ENCODE peak calls at places on chromosomes 16 and 17, in seven cellular contexts. Z is thoracic aorta, P is BJ, T is EH, G is iris pigment epithelial cell, V is H9, W is HL-60. D is an unnamed sample.

GRCh38 chr17:10777131-10777805 is 26.6 kb downstream of the TMEM238L start:
- DNase-seq in T (no peak), V (no peak), P (no peak), G (no peak), Z (no peak), W (no peak), D (no peak)

GRCh38 chr17:12118617-12119016 is 97.9 kb downstream of the MAP2K4 start:
- DNase-seq in W (no peak), G (no peak), P (no peak), T (no peak), Z (no peak), V (no peak), D (no peak)

GRCh38 chr17:40417609-40418427 is at the start of gene TOP2A:
- DNase-seq in T (peak; percentile 100), W (peak; percentile 99), Z (peak; percentile 95), G (peak; percentile 99), V (peak; percentile 100), P (peak; percentile 99), D (peak; percentile 91)

GRCh38 chr17:18960803-18961511 is 9.0 kb downstream of the SLC5A10 start:
- DNase-seq in V (peak; percentile 91), T (peak; percentile 72), G (peak; percentile 52), Z (peak; percentile 10), W (peak; percentile 44), P (no peak), D (peak; percentile 82)

GRCh38 chr17:78559749-78560368 is 17.3 kb downstream of the DNAH17 start:
- DNase-seq in Z (no peak), P (no peak), W (no peak), V (peak; percentile 83), G (no peak), T (no peak), D (no peak)

GRCh38 chr17:55288356-55289105 is 23.8 kb downstream of the HLF start:
- DNase-seq in Z (no peak), W (no peak), T (no peak), P (no peak), V (no peak), G (no peak), D (no peak)

GRCh38 chr16:82454152-82454551 is 172.6 kb upstream of the CDH13 start:
- DNase-seq in T (no peak), Z (no peak), P (no peak), W (no peak), G (no peak), V (no peak), D (no peak)

GRCh38 chr16:16116841-16117240 is 106.5 kb downstream of the ABCC6 start:
- DNase-seq in V (no peak), P (no peak), G (no peak), W (no peak), Z (no peak), T (no peak), D (no peak)

GRCh38 chr17:4739122-4740024 is at the start of the genes CXCL16 and ZMYND15:
- DNase-seq in G (peak; percentile 36), P (no peak), W (no peak), V (peak; percentile 59), Z (no peak), T (peak; percentile 42), D (peak; percentile 76)

GRCh38 chr16:55386534-55387296 is 62.7 kb downstream of the IRX6 start:
- DNase-seq in W (no peak), Z (no peak), V (no peak), P (no peak), G (no peak), T (no peak), D (no peak)

GRCh38 chr16:47848481-47849109 is 307.2 kb downstream of the ABCC12 start:
- DNase-seq in P (no peak), T (peak; percentile 2), V (no peak), G (peak; percentile 86), Z (no peak), W (no peak), D (no peak)